ENCODE peak calls at places on chromosomes 2 and 18, in five cellular contexts. One of them, this sample, is unnamed.

GRCh38 chr2:128638741-128639477 is 320.2 kb upstream of the HS6ST1 start:
- DNase-seq in GM12878: no peak
- DNase-seq in IMR-90: no peak
- DNase-seq in SK-N-SH: peak; percentile 42
- DNase-seq in HepG2: no peak
- DNase-seq in this sample: no peak

GRCh38 chr2:64018715-64019082 is 529 bp downstream of the VPS54 start:
- DNase-seq in GM12878: no peak
- DNase-seq in HepG2: no peak
- DNase-seq in SK-N-SH: no peak
- DNase-seq in IMR-90: no peak
- DNase-seq in this sample: peak; percentile 47

GRCh38 chr18:58097127-58097906 is 53.3 kb downstream of the NEDD4L start:
- DNase-seq in HepG2: peak; percentile 41
- DNase-seq in SK-N-SH: peak; percentile 63
- DNase-seq in IMR-90: peak; percentile 37
- DNase-seq in GM12878: no peak
- DNase-seq in this sample: no peak

GRCh38 chr2:2571301-2572198 is 240.5 kb upstream of the MYT1L start:
- DNase-seq in IMR-90: no peak
- DNase-seq in GM12878: no peak
- DNase-seq in SK-N-SH: peak; percentile 37
- DNase-seq in HepG2: no peak
- DNase-seq in this sample: no peak

GRCh38 chr18:33959609-33960008 is 265.1 kb downstream of the NOL4 start:
- DNase-seq in HepG2: no peak
- DNase-seq in SK-N-SH: no peak
- DNase-seq in IMR-90: no peak
- DNase-seq in GM12878: no peak
- DNase-seq in this sample: no peak

GRCh38 chr2:228369400-228370031 is 188.0 kb upstream of the SPHKAP start:
- DNase-seq in HepG2: no peak
- DNase-seq in IMR-90: no peak
- DNase-seq in GM12878: no peak
- DNase-seq in SK-N-SH: no peak
- DNase-seq in this sample: no peak

GRCh38 chr2:145623136-145623535 is 1103.2 kb upstream of the ZEB2 start:
- DNase-seq in GM12878: no peak
- DNase-seq in SK-N-SH: no peak
- DNase-seq in HepG2: no peak
- DNase-seq in IMR-90: peak; percentile 72
- DNase-seq in this sample: no peak

GRCh38 chr2:217215877-217216276 is 356.0 kb upstream of the TNP1 start:
- DNase-seq in GM12878: no peak
- DNase-seq in HepG2: no peak
- DNase-seq in SK-N-SH: no peak
- DNase-seq in IMR-90: no peak
- DNase-seq in this sample: no peak

GRCh38 chr2:179981085-179981484 is 26.0 kb downstream of the CWC22 start:
- DNase-seq in IMR-90: peak; percentile 72
- DNase-seq in SK-N-SH: no peak
- DNase-seq in HepG2: no peak
- DNase-seq in GM12878: no peak
- DNase-seq in this sample: no peak

GRCh38 chr18:48545690-48546365 is 7.0 kb downstream of the CTIF start:
- DNase-seq in GM12878: no peak
- DNase-seq in SK-N-SH: peak; percentile 59
- DNase-seq in IMR-90: peak; percentile 90
- DNase-seq in HepG2: no peak
- DNase-seq in this sample: peak; percentile 44
- TF ChIP-seq MXI1 in GM12878: no peak
- TF ChIP-seq MXI1 in SK-N-SH: peak; percentile 77
- TF ChIP-seq MXI1 in IMR-90: peak; percentile 91
- TF ChIP-seq MXI1 in HepG2: no peak
- TF ChIP-seq MXI1 in this sample: no peak

DNA sequence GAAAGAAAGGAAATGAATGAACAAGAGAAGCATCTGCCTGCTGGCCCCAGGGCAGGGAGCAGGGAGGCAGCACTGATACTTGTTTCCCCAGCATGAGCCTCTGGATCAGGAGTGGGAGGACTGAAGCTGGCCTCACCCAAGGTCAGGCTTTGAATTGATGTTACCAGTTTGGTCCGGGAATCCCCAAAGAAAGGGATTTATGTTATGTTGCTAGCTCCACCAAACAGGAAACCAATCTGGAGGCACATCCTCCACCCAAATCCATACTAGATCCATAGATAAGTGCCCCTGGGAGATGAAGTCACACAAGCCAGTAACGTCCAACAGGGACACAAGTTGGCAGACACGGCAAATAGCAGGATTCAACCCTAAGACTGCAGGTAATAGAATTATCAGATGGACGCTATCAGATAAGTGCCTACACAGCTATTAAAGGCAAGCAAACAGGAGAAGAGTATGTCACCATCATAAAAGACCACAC is 85.9 kb downstream of the MTCL1 start:
- DNase-seq in GM12878: no peak
- DNase-seq in HepG2: peak; percentile 23
- DNase-seq in IMR-90: peak; percentile 59
- DNase-seq in SK-N-SH: peak; percentile 60
- DNase-seq in this sample: no peak
- TF ChIP-seq MXI1 in GM12878: no peak
- TF ChIP-seq MXI1 in HepG2: no peak
- TF ChIP-seq MXI1 in IMR-90: no peak
- TF ChIP-seq MXI1 in SK-N-SH: no peak
- TF ChIP-seq MXI1 in this sample: no peak

GRCh38 chr2:221529177-221529942 is 42.7 kb downstream of the EPHA4 start:
- DNase-seq in IMR-90: no peak
- DNase-seq in HepG2: no peak
- DNase-seq in GM12878: no peak
- DNase-seq in SK-N-SH: no peak
- DNase-seq in this sample: no peak
- TF ChIP-seq MXI1 in IMR-90: no peak
- TF ChIP-seq MXI1 in HepG2: no peak
- TF ChIP-seq MXI1 in GM12878: no peak
- TF ChIP-seq MXI1 in SK-N-SH: no peak
- TF ChIP-seq MXI1 in this sample: no peak

DNA sequence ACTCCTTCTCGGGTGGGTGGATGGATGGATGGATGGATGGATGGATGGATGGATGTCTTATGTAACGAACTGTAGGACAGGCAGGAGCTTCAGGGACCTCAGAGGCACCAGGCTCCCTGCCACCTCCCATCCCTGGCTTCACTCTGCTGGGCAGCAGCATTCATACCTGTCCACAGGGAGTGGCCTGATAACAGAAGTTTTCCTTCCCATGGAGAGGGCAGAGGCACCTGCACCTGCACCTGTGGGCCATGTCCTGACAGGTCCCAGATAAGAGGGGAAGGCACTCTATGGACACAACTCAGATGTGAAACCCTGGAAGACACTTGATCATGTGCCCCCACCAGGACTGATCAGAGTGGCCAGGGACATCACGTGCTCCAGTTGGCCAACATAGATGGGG is 142.3 kb downstream of the GBX2 start:
- DNase-seq in HepG2: no peak
- DNase-seq in IMR-90: no peak
- DNase-seq in SK-N-SH: no peak
- DNase-seq in GM12878: no peak
- DNase-seq in this sample: no peak
- TF ChIP-seq MXI1 in HepG2: no peak
- TF ChIP-seq MXI1 in IMR-90: no peak
- TF ChIP-seq MXI1 in SK-N-SH: no peak
- TF ChIP-seq MXI1 in GM12878: no peak
- TF ChIP-seq MXI1 in this sample: no peak

GRCh38 chr18:22613058-22613690 is 195.5 kb upstream of the CTAGE1 start:
- DNase-seq in HepG2: no peak
- DNase-seq in SK-N-SH: no peak
- DNase-seq in GM12878: no peak
- DNase-seq in IMR-90: no peak
- DNase-seq in this sample: no peak

GRCh38 chr18:22609642-22610041 is 191.9 kb upstream of the CTAGE1 start:
- DNase-seq in HepG2: peak; percentile 16
- DNase-seq in SK-N-SH: no peak
- DNase-seq in IMR-90: peak; percentile 16
- DNase-seq in GM12878: no peak
- DNase-seq in this sample: no peak

DNA sequence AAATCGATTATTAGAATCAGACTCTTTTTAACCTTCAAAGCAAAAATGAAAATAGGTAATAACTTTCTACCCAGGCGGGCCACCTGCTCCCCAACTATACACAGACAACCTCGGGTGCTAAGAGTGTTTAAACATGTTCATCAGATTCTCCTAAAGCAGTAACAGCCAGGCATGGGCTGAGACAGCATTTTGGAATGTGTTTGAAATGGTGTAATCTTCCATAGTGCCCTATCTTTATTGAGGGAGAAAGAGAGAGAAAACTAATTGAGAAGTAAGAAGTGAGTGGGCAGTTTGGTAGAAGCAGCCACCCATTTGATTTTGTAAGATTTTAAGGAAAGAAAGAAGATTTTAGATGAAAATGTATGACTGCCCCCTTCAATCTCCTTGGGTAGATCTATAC is 196.1 kb upstream of the CTAGE1 start:
- DNase-seq in GM12878: no peak
- DNase-seq in IMR-90: peak; percentile 44
- DNase-seq in SK-N-SH: no peak
- DNase-seq in HepG2: no peak
- DNase-seq in this sample: no peak
- TF ChIP-seq MXI1 in GM12878: no peak
- TF ChIP-seq MXI1 in IMR-90: no peak
- TF ChIP-seq MXI1 in SK-N-SH: no peak
- TF ChIP-seq MXI1 in HepG2: no peak
- TF ChIP-seq MXI1 in this sample: no peak

GRCh38 chr2:238645716-238646115 is 202.2 kb upstream of the TWIST2 start:
- DNase-seq in HepG2: no peak
- DNase-seq in SK-N-SH: no peak
- DNase-seq in GM12878: no peak
- DNase-seq in IMR-90: no peak
- DNase-seq in this sample: no peak

GRCh38 chr2:238642973-238643372 is 204.9 kb upstream of the TWIST2 start:
- DNase-seq in HepG2: no peak
- DNase-seq in IMR-90: no peak
- DNase-seq in GM12878: no peak
- DNase-seq in SK-N-SH: no peak
- DNase-seq in this sample: no peak

GRCh38 chr2:238645095-238645494 is 202.8 kb upstream of the TWIST2 start:
- DNase-seq in IMR-90: no peak
- DNase-seq in SK-N-SH: no peak
- DNase-seq in HepG2: no peak
- DNase-seq in GM12878: no peak
- DNase-seq in this sample: no peak

GRCh38 chr2:238643400-238643907 is 204.4 kb upstream of the TWIST2 start:
- DNase-seq in SK-N-SH: no peak
- DNase-seq in IMR-90: no peak
- DNase-seq in GM12878: no peak
- DNase-seq in HepG2: no peak
- DNase-seq in this sample: no peak

DNA sequence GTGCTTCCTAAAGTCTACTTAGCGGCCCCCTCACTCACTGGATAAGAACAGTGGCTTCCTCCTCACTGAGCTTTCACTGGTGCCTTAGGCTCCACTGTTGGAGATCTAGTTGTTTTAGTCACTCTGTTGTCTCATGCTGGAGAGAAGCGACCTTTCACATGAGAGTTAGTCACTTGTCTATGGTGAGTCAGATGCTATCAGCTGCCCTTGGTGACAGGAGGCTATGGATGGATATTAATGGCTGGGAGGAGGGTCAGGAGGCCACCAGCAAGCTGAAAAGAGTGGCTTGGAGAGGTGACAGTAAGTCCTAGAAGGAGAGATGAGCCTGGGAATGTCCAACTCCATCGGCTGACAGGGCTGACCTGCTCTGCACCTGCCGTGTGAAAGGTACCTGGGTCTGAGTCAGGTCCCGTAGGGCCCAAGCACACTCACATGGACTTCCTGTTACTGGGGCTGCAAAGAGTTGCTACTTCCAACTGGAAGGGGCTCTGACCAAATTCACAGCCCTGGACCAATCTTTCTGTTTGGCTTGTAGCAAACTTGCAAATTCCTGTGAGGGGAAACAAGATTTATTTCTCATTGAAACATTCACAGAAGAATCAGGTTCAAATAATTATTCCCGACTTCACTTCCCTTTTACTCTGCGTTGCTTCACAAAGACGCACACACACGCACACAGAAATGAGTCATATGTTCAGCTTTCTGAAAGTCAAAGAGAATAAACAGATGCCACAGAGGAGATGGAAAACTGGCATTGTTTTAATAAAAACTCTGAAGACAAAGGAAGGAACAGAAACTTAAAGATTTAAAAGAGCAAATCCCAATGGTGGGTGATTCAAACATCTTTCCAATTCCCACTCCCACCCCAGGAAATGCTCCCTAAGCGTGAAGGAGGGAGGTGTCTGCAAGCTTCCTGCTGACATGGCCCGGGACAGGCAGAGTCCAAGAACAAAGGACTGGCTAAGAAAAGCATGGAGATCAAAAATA is 203.5 kb upstream of the TWIST2 start:
- DNase-seq in HepG2: peak; percentile 33
- DNase-seq in GM12878: no peak
- DNase-seq in SK-N-SH: no peak
- DNase-seq in IMR-90: peak; percentile 86
- DNase-seq in this sample: no peak
- TF ChIP-seq MXI1 in HepG2: no peak
- TF ChIP-seq MXI1 in GM12878: no peak
- TF ChIP-seq MXI1 in SK-N-SH: no peak
- TF ChIP-seq MXI1 in IMR-90: no peak
- TF ChIP-seq MXI1 in this sample: no peak

GRCh38 chr18:3350021-3350420 is 88.1 kb downstream of the MYL12B start:
- DNase-seq in GM12878: no peak
- DNase-seq in IMR-90: no peak
- DNase-seq in SK-N-SH: no peak
- DNase-seq in HepG2: no peak
- DNase-seq in this sample: no peak
- TF ChIP-seq MXI1 in GM12878: no peak
- TF ChIP-seq MXI1 in IMR-90: no peak
- TF ChIP-seq MXI1 in SK-N-SH: no peak
- TF ChIP-seq MXI1 in HepG2: no peak
- TF ChIP-seq MXI1 in this sample: no peak

This sample was measured in K562.